ENCODE peak calls at places on chromosomes 13 and 19, in five cellular contexts. X is GM12878, C is H1, A is HCT116, V is K562. T is an unnamed sample.

GRCh38 chr19:2603320-2603719 is 99.2 kb downstream of the GNG7 start:
- DNase-seq in A (no peak), C (no peak), X (no peak), V (no peak), T (no peak)

GRCh38 chr13:44976196-44976595 is 13.1 kb downstream of the NUFIP1 start:
- DNase-seq in A (no peak), V (no peak), C (no peak), X (no peak), T (no peak)

GRCh38 chr19:18259848-18260247 is 14.4 kb downstream of the IQCN start:
- DNase-seq in C (no peak), A (no peak), X (no peak), V (no peak), T (no peak)

GRCh38 chr19:10692673-10693264 is 8.5 kb upstream of the QTRT1 start:
- DNase-seq in C (no peak), X (no peak), V (no peak), A (no peak), T (no peak)

GRCh38 chr13:87884874-87885273 is 213.7 kb downstream of the SLITRK5 start:
- DNase-seq in X (no peak), A (no peak), C (no peak), V (no peak), T (no peak)

GRCh38 chr13:87889241-87889640 is 218.1 kb downstream of the SLITRK5 start:
- DNase-seq in A (no peak), C (no peak), X (no peak), V (no peak), T (no peak)

GRCh38 chr19:409515-410242 is 732 bp upstream of the C2CD4C start:
- DNase-seq in X (no peak), C (peak; percentile 73), A (no peak), V (no peak), T (no peak)

GRCh38 chr13:110099922-110100321 is 207.0 kb downstream of the COL4A1 start:
- DNase-seq in V (no peak), X (no peak), C (no peak), A (no peak), T (no peak)

GRCh38 chr13:77207943-77208342 is 119.0 kb downstream of the MYCBP2 start:
- DNase-seq in X (no peak), A (no peak), V (no peak), C (no peak), T (no peak)

GRCh38 chr13:109743706-109744453 is 42.5 kb downstream of the IRS2 start:
- DNase-seq in X (no peak), C (no peak), A (no peak), V (no peak), T (no peak)

GRCh38 chr19:13506550-13506878 is 235 bp upstream of the CACNA1A start:
- DNase-seq in X (no peak), A (no peak), V (no peak), C (peak; percentile 54), T (no peak)

GRCh38 chr19:13505761-13506549 is at the start of gene CACNA1A:
- DNase-seq in X (no peak), V (peak; percentile 38), A (no peak), C (peak; percentile 80), T (no peak)

GRCh38 chr19:13505164-13505695 is 1.0 kb downstream of the CACNA1A start:
- DNase-seq in X (no peak), C (peak; percentile 60), A (no peak), V (no peak), T (no peak)

GRCh38 chr19:13503570-13504235 is 2.6 kb downstream of the CACNA1A start:
- DNase-seq in A (no peak), C (no peak), X (no peak), V (no peak), T (no peak)

GRCh38 chr19:13507053-13507611 is 853 bp upstream of the CACNA1A start:
- DNase-seq in X (no peak), A (no peak), C (peak; percentile 59), V (no peak), T (no peak)
- TF ChIP-seq SRF in X (no peak), A (no peak), C (no peak), V (no peak), T (no peak)

DNA sequence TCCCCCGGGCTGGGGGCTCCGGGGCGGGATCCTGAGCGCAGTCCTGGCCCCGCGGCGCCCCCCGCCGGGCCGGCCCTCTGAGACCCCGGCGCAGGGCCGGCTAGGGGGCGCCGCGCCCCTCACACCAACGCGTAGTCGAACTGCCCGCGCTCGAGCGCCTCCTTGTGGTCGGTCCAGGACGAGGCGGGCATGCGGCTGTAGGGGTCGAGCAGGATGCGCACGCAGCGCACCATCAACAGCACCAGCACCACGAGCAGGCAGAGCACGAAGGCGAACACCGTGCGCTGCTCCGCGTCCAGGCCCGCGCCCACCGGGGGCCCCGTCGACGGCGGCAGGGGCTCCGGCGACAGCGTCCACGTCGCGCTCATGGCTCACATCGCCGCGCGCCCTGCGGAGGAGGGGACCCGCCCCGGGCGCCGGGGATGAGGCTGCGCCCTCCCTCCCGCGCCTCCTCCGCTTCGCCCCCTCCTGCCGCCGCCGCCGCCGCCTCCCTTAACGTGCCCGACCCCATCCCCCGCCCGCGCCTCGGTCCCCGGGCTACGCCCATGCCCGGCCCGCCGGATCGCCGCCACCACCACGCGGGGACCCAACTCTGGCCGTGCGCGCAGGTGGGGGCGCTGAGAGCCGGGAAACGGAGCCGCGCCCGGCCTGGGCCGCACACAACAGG is 631 bp downstream of the CTXN1 start:
- DNase-seq in C (peak; percentile 99), A (peak; percentile 56), V (peak; percentile 75), X (no peak), T (peak; percentile 64)
- H3K4me1 ChIP-seq in C (peaks cover 7% of the 10 kb centered on the region), A (peaks cover 56% of the 10 kb centered on the region), V (peaks cover 86% of the 10 kb centered on the region), X (peaks cover 5% of the 10 kb centered on the region), T (peaks cover 8% of the 10 kb centered on the region)

GRCh38 chr13:31093145-31093885 is 68.4 kb downstream of the HSPH1 start:
- DNase-seq in X (no peak), A (no peak), C (no peak), V (no peak), T (no peak)

GRCh38 chr13:31090921-31091624 is 70.6 kb downstream of the HSPH1 start:
- DNase-seq in A (no peak), C (no peak), X (no peak), V (no peak), T (no peak)

GRCh38 chr13:31096624-31097302 is 64.9 kb downstream of the HSPH1 start:
- DNase-seq in V (no peak), C (no peak), A (no peak), X (no peak), T (no peak)

GRCh38 chr13:31092631-31093030 is 69.1 kb downstream of the HSPH1 start:
- DNase-seq in A (no peak), C (no peak), V (no peak), X (no peak), T (no peak)

GRCh38 chr13:31094331-31095015 is 67.2 kb downstream of the HSPH1 start:
- DNase-seq in C (no peak), A (no peak), X (no peak), V (no peak), T (no peak)
- TF ChIP-seq SRF in C (no peak), A (no peak), X (no peak), V (no peak), T (no peak)

DNA sequence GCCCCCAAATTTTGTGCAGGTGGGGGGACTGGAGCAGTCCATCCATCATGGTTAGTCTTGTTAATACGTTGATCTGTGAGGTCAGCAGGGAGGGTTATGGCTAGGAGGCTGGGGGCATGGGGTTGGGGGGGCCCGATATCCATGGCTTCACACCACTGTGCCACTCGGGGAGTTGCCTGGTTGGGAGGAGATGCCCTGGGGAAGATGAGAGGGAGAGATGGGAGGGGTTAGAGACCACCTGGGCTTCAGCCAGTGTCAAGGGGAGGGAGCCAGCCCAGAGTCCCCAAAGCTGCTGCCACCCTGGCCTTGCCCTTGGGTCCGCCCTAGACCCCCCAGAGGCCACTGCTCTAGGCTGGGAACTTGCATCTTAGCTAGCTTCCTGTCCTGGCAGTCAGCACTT is 1.8 kb upstream of the DMPK start:
- DNase-seq in A (no peak), C (no peak), V (no peak), X (no peak), T (no peak)
- H3K4me1 ChIP-seq in A (peaks cover 51% of the 10 kb centered on the region), C (peaks cover 13% of the 10 kb centered on the region), V (peaks cover 57% of the 10 kb centered on the region), X (peaks cover 6% of the 10 kb centered on the region), T (peaks cover 29% of the 10 kb centered on the region)

GRCh38 chr13:47991859-47992258 is 9.2 kb downstream of the SUCLA2 start:
- DNase-seq in X (no peak), V (no peak), A (no peak), C (no peak), T (no peak)

GRCh38 chr13:47990920-47991466 is 10.1 kb downstream of the SUCLA2 start:
- DNase-seq in X (no peak), A (no peak), C (no peak), V (no peak), T (no peak)

DNA sequence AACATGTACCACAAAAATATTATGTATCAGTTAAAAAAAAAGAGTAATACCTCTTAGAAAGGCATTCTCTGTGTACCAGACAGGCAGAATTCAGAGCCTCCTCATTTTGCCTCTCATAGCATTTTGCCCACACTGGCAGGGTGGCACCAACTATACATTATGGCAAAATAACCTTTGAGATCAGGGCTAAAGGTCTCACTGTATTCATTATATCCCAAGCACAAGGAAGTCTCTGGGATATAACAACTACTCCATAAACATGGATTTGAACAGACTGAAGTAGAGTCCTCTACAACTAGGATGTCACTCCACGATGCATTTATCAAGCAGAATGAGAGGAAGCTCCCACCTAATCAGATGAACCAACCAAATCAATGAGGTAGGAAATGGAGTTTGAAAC is 10.6 kb downstream of the SUCLA2 start:
- DNase-seq in C (no peak), V (no peak), A (no peak), X (no peak), T (no peak)
- TF ChIP-seq SRF in C (no peak), V (no peak), A (no peak), X (no peak), T (no peak)

GRCh38 chr13:114072421-114072820 is 60.0 kb downstream of the RASA3 start:
- DNase-seq in X (no peak), A (no peak), C (no peak), V (no peak), T (no peak)
- H3K4me1 ChIP-seq in X (peaks cover 13% of the 10 kb centered on the region), A (no peaks in the 10 kb centered on the region), C (peaks cover 2% of the 10 kb centered on the region), V (peaks cover 4% of the 10 kb centered on the region), T (no peaks in the 10 kb centered on the region)

DNA sequence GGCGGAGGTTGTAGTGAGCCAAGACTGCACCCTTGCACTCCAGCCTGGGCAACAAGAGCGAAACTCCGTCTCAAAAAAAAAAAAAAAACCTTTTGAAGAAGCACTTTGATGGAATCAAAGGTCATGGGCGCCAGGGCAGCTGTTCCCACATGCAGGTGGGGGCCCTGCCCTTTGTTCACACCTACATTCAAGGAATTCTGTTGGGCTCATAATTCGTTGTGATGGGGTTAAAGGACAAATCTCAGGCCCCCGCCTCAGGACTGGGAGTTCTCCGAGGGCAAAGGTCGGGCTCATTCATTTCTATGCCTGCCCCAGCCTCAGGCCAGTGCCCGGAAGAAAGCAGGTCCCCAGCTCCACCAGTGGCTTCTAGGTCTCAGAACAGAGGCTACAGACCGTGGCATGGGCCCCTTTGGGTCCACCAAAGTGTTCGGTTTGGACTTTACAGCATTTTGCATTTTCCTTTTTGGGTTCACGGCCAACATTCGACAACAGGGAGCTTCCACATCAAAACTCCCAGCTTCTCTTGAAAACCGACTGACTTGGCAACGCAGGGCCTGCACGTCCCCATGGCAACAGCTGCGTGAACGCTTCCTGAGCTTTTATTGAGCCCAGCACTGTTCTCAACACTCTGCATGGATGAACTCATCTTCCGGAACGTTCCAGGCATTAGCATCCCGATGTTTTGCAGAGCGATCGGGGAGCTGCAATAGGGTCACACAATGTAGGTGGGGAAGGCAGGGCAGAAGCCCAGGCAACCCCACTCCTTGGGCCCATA is 10.1 kb upstream of the GTF2F1 start:
- DNase-seq in V (peak; percentile 4), A (no peak), X (no peak), C (no peak), T (peak; percentile 58)
- TF ChIP-seq SRF in V (no peak), A (no peak), X (no peak), C (no peak), T (no peak)